ENCODE peak calls at places on chromosomes 13 and 19, in nine cellular contexts. One of them, this sample, is unnamed.

GRCh38 chr19:35882074-35882832 is 13.9 kb downstream of the APLP1 start:
- DNase-seq in adrenal gland: peak; percentile 64
- DNase-seq in tibial artery: no peak
- DNase-seq in mesenchymal stem cell: peak; percentile 86
- DNase-seq in fibroblast of lung: peak; percentile 87
- DNase-seq in A673: peak; percentile 82
- DNase-seq in CD4-positive, alpha-beta memory T cell: peak; percentile 72
- DNase-seq in hepatocyte: peak; percentile 52
- DNase-seq in HAP-1: peak; percentile 55
- DNase-seq in this sample: peak; percentile 57

GRCh38 chr13:42405665-42406390 is 133.9 kb downstream of the AKAP11 start:
- DNase-seq in A673: no peak
- DNase-seq in tibial artery: no peak
- DNase-seq in adrenal gland: no peak
- DNase-seq in HAP-1: no peak
- DNase-seq in hepatocyte: no peak
- DNase-seq in mesenchymal stem cell: peak; percentile 41
- DNase-seq in fibroblast of lung: no peak
- DNase-seq in CD4-positive, alpha-beta memory T cell: peak; percentile 82
- DNase-seq in this sample: no peak

GRCh38 chr13:48126944-48127814 is 32.3 kb upstream of the MED4 start:
- DNase-seq in CD4-positive, alpha-beta memory T cell: peak; percentile 50
- DNase-seq in HAP-1: peak; percentile 62
- DNase-seq in A673: peak; percentile 93
- DNase-seq in tibial artery: peak; percentile 82
- DNase-seq in fibroblast of lung: peak; percentile 83
- DNase-seq in hepatocyte: peak; percentile 76
- DNase-seq in adrenal gland: peak; percentile 33
- DNase-seq in mesenchymal stem cell: peak; percentile 72
- DNase-seq in this sample: peak; percentile 64

GRCh38 chr19:54128441-54128725 is 9.2 kb upstream of the CNOT3 start:
- DNase-seq in fibroblast of lung: no peak
- DNase-seq in mesenchymal stem cell: no peak
- DNase-seq in A673: no peak
- DNase-seq in adrenal gland: no peak
- DNase-seq in tibial artery: no peak
- DNase-seq in hepatocyte: no peak
- DNase-seq in HAP-1: no peak
- DNase-seq in CD4-positive, alpha-beta memory T cell: no peak
- DNase-seq in this sample: no peak

GRCh38 chr13:69566104-69566716 is 541.4 kb upstream of the ATXN8OS start:
- DNase-seq in hepatocyte: no peak
- DNase-seq in adrenal gland: no peak
- DNase-seq in A673: no peak
- DNase-seq in HAP-1: no peak
- DNase-seq in tibial artery: no peak
- DNase-seq in fibroblast of lung: no peak
- DNase-seq in CD4-positive, alpha-beta memory T cell: no peak
- DNase-seq in mesenchymal stem cell: no peak
- DNase-seq in this sample: no peak

GRCh38 chr19:46218160-46218559 is 11.4 kb upstream of the IGFL1 start:
- DNase-seq in tibial artery: no peak
- DNase-seq in fibroblast of lung: peak; percentile 28
- DNase-seq in CD4-positive, alpha-beta memory T cell: no peak
- DNase-seq in A673: peak; percentile 63
- DNase-seq in adrenal gland: peak; percentile 45
- DNase-seq in hepatocyte: peak; percentile 68
- DNase-seq in HAP-1: peak; percentile 71
- DNase-seq in mesenchymal stem cell: peak; percentile 28
- DNase-seq in this sample: no peak

GRCh38 chr13:74067818-74068217 is 66.4 kb downstream of the KLF12 start:
- DNase-seq in adrenal gland: no peak
- DNase-seq in mesenchymal stem cell: peak; percentile 39
- DNase-seq in fibroblast of lung: no peak
- DNase-seq in HAP-1: no peak
- DNase-seq in tibial artery: no peak
- DNase-seq in A673: no peak
- DNase-seq in CD4-positive, alpha-beta memory T cell: no peak
- DNase-seq in hepatocyte: no peak
- DNase-seq in this sample: no peak

GRCh38 chr13:46100191-46100877 is 4.5 kb downstream of the CPB2 start:
- DNase-seq in adrenal gland: no peak
- DNase-seq in hepatocyte: no peak
- DNase-seq in fibroblast of lung: no peak
- DNase-seq in mesenchymal stem cell: peak; percentile 28
- DNase-seq in HAP-1: no peak
- DNase-seq in A673: no peak
- DNase-seq in tibial artery: no peak
- DNase-seq in CD4-positive, alpha-beta memory T cell: no peak
- DNase-seq in this sample: no peak

GRCh38 chr13:72390909-72391308 is 336.5 kb downstream of the MZT1 start:
- DNase-seq in HAP-1: no peak
- DNase-seq in mesenchymal stem cell: no peak
- DNase-seq in tibial artery: no peak
- DNase-seq in hepatocyte: no peak
- DNase-seq in adrenal gland: peak; percentile 19
- DNase-seq in CD4-positive, alpha-beta memory T cell: no peak
- DNase-seq in fibroblast of lung: no peak
- DNase-seq in A673: no peak
- DNase-seq in this sample: no peak

GRCh38 chr13:63435668-63436275 is 2020.1 kb upstream of the PCDH20 start:
- DNase-seq in fibroblast of lung: peak; percentile 100
- DNase-seq in mesenchymal stem cell: peak; percentile 96
- DNase-seq in hepatocyte: peak; percentile 8
- DNase-seq in HAP-1: no peak
- DNase-seq in A673: no peak
- DNase-seq in CD4-positive, alpha-beta memory T cell: no peak
- DNase-seq in adrenal gland: no peak
- DNase-seq in tibial artery: no peak
- DNase-seq in this sample: no peak

GRCh38 chr19:35249146-35249847 is 495 bp downstream of the LSR start:
- DNase-seq in hepatocyte: peak; percentile 55
- DNase-seq in fibroblast of lung: no peak
- DNase-seq in HAP-1: peak; percentile 40
- DNase-seq in adrenal gland: peak; percentile 41
- DNase-seq in tibial artery: no peak
- DNase-seq in A673: no peak
- DNase-seq in mesenchymal stem cell: no peak
- DNase-seq in CD4-positive, alpha-beta memory T cell: peak; percentile 32
- DNase-seq in this sample: no peak

GRCh38 chr13:48828962-48829405 is 146.7 kb upstream of the FNDC3A start:
- DNase-seq in hepatocyte: peak; percentile 20
- DNase-seq in HAP-1: no peak
- DNase-seq in fibroblast of lung: no peak
- DNase-seq in tibial artery: no peak
- DNase-seq in CD4-positive, alpha-beta memory T cell: no peak
- DNase-seq in mesenchymal stem cell: no peak
- DNase-seq in adrenal gland: no peak
- DNase-seq in A673: no peak
- DNase-seq in this sample: peak; percentile 22

GRCh38 chr13:71798723-71799122 is 68.3 kb downstream of the DACH1 start:
- DNase-seq in A673: no peak
- DNase-seq in HAP-1: peak; percentile 21
- DNase-seq in tibial artery: no peak
- DNase-seq in fibroblast of lung: no peak
- DNase-seq in adrenal gland: no peak
- DNase-seq in CD4-positive, alpha-beta memory T cell: no peak
- DNase-seq in hepatocyte: no peak
- DNase-seq in mesenchymal stem cell: no peak
- DNase-seq in this sample: no peak

GRCh38 chr19:44512326-44513298 is 12.3 kb upstream of the ZNF180 start:
- DNase-seq in adrenal gland: no peak
- DNase-seq in tibial artery: no peak
- DNase-seq in mesenchymal stem cell: peak; percentile 25
- DNase-seq in A673: peak; percentile 55
- DNase-seq in CD4-positive, alpha-beta memory T cell: no peak
- DNase-seq in HAP-1: peak; percentile 83
- DNase-seq in hepatocyte: peak; percentile 32
- DNase-seq in fibroblast of lung: peak; percentile 35
- DNase-seq in this sample: peak; percentile 49

GRCh38 chr13:31072041-31072440 is 89.7 kb downstream of the HSPH1 start:
- DNase-seq in HAP-1: no peak
- DNase-seq in fibroblast of lung: peak; percentile 33
- DNase-seq in mesenchymal stem cell: peak; percentile 71
- DNase-seq in A673: no peak
- DNase-seq in adrenal gland: no peak
- DNase-seq in tibial artery: no peak
- DNase-seq in hepatocyte: no peak
- DNase-seq in CD4-positive, alpha-beta memory T cell: no peak
- DNase-seq in this sample: no peak

GRCh38 chr19:10305139-10305806 is 4.3 kb downstream of the ZGLP1 start:
- DNase-seq in CD4-positive, alpha-beta memory T cell: no peak
- DNase-seq in adrenal gland: no peak
- DNase-seq in A673: peak; percentile 47
- DNase-seq in fibroblast of lung: no peak
- DNase-seq in mesenchymal stem cell: no peak
- DNase-seq in HAP-1: no peak
- DNase-seq in tibial artery: peak; percentile 46
- DNase-seq in hepatocyte: no peak
- DNase-seq in this sample: no peak

GRCh38 chr19:31600731-31601295 is 251.6 kb upstream of the TSHZ3 start:
- DNase-seq in adrenal gland: no peak
- DNase-seq in HAP-1: no peak
- DNase-seq in mesenchymal stem cell: no peak
- DNase-seq in CD4-positive, alpha-beta memory T cell: no peak
- DNase-seq in hepatocyte: no peak
- DNase-seq in tibial artery: no peak
- DNase-seq in A673: no peak
- DNase-seq in fibroblast of lung: no peak
- DNase-seq in this sample: no peak
- H3K4me1 ChIP-seq in adrenal gland: no peaks in the 10 kb centered on the region
- H3K4me1 ChIP-seq in HAP-1: no peaks in the 10 kb centered on the region
- H3K4me1 ChIP-seq in mesenchymal stem cell: no peaks in the 10 kb centered on the region
- H3K4me1 ChIP-seq in CD4-positive, alpha-beta memory T cell: no peaks in the 10 kb centered on the region
- H3K4me1 ChIP-seq in hepatocyte: no peaks in the 10 kb centered on the region
- H3K4me1 ChIP-seq in tibial artery: no peaks in the 10 kb centered on the region
- H3K4me1 ChIP-seq in A673: no peaks in the 10 kb centered on the region
- H3K4me1 ChIP-seq in fibroblast of lung: no peaks in the 10 kb centered on the region
- H3K4me1 ChIP-seq in this sample: no peaks in the 10 kb centered on the region

DNA sequence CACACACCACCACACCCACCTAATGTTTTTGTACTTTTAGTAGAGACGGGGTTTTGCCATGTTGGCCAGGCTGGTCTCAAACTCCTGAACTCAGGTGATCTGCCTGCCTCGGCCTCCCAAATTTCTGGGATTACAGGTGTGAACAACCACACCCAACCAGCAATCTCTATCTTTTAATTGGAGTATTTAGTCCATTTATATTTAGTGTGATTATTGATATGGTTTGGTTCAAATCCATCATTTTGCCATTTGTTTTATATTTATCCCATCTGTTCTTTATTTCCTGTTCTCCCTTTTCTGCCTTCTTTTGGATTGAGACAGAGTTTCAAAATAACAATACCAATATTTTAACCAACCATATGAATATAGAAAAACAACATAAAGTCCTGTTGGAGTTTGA is 4.1 kb downstream of the ZNF420 start:
- DNase-seq in mesenchymal stem cell: no peak
- DNase-seq in hepatocyte: no peak
- DNase-seq in A673: no peak
- DNase-seq in adrenal gland: no peak
- DNase-seq in fibroblast of lung: no peak
- DNase-seq in HAP-1: no peak
- DNase-seq in tibial artery: no peak
- DNase-seq in CD4-positive, alpha-beta memory T cell: no peak
- DNase-seq in this sample: no peak
- H3K9me3 ChIP-seq in mesenchymal stem cell: peaks cover 56% of the 10 kb centered on the region
- H3K9me3 ChIP-seq in hepatocyte: peaks cover 33% of the 10 kb centered on the region
- H3K9me3 ChIP-seq in A673: peaks cover 58% of the 10 kb centered on the region
- H3K9me3 ChIP-seq in adrenal gland: no peaks in the 10 kb centered on the region
- H3K9me3 ChIP-seq in fibroblast of lung: no peaks in the 10 kb centered on the region
- H3K9me3 ChIP-seq in HAP-1: peaks cover 2% of the 10 kb centered on the region
- H3K9me3 ChIP-seq in tibial artery: peaks cover 5% of the 10 kb centered on the region
- H3K9me3 ChIP-seq in CD4-positive, alpha-beta memory T cell: peaks cover 6% of the 10 kb centered on the region
- H3K9me3 ChIP-seq in this sample: no peaks in the 10 kb centered on the region

GRCh38 chr19:18847516-18848463 is 16.0 kb downstream of the UPF1 start:
- DNase-seq in tibial artery: peak; percentile 66
- DNase-seq in fibroblast of lung: peak; percentile 54
- DNase-seq in HAP-1: no peak
- DNase-seq in hepatocyte: no peak
- DNase-seq in mesenchymal stem cell: no peak
- DNase-seq in CD4-positive, alpha-beta memory T cell: no peak
- DNase-seq in A673: peak; percentile 35
- DNase-seq in adrenal gland: no peak
- DNase-seq in this sample: no peak
- H3K4me1 ChIP-seq in tibial artery: peaks cover 68% of the 10 kb centered on the region
- H3K4me1 ChIP-seq in fibroblast of lung: peaks cover 35% of the 10 kb centered on the region
- H3K4me1 ChIP-seq in HAP-1: no peaks in the 10 kb centered on the region
- H3K4me1 ChIP-seq in hepatocyte: peaks cover 16% of the 10 kb centered on the region
- H3K4me1 ChIP-seq in mesenchymal stem cell: peaks cover 36% of the 10 kb centered on the region
- H3K4me1 ChIP-seq in CD4-positive, alpha-beta memory T cell: peaks cover 62% of the 10 kb centered on the region
- H3K4me1 ChIP-seq in A673: peaks cover 25% of the 10 kb centered on the region
- H3K4me1 ChIP-seq in adrenal gland: peaks cover 33% of the 10 kb centered on the region
- H3K4me1 ChIP-seq in this sample: peaks cover 43% of the 10 kb centered on the region

GRCh38 chr19:58009666-58010301 is 7.2 kb upstream of the ZNF606 start:
- DNase-seq in CD4-positive, alpha-beta memory T cell: peak; percentile 44
- DNase-seq in tibial artery: peak; percentile 67
- DNase-seq in hepatocyte: peak; percentile 71
- DNase-seq in fibroblast of lung: peak; percentile 88
- DNase-seq in HAP-1: no peak
- DNase-seq in adrenal gland: peak; percentile 28
- DNase-seq in A673: peak; percentile 91
- DNase-seq in mesenchymal stem cell: no peak
- DNase-seq in this sample: peak; percentile 96

GRCh38 chr19:58009301-58009665 is 6.7 kb upstream of the ZNF606 start:
- DNase-seq in A673: no peak
- DNase-seq in CD4-positive, alpha-beta memory T cell: no peak
- DNase-seq in mesenchymal stem cell: no peak
- DNase-seq in fibroblast of lung: no peak
- DNase-seq in hepatocyte: no peak
- DNase-seq in adrenal gland: no peak
- DNase-seq in HAP-1: no peak
- DNase-seq in tibial artery: no peak
- DNase-seq in this sample: no peak

GRCh38 chr19:58003153-58003828 is 671 bp upstream of the ZNF606 start:
- DNase-seq in tibial artery: no peak
- DNase-seq in HAP-1: no peak
- DNase-seq in CD4-positive, alpha-beta memory T cell: no peak
- DNase-seq in A673: peak; percentile 52
- DNase-seq in hepatocyte: no peak
- DNase-seq in fibroblast of lung: peak; percentile 42
- DNase-seq in adrenal gland: no peak
- DNase-seq in mesenchymal stem cell: peak; percentile 11
- DNase-seq in this sample: no peak

GRCh38 chr19:58010507-58010906 is 7.9 kb upstream of the ZNF606 start:
- DNase-seq in tibial artery: no peak
- DNase-seq in HAP-1: no peak
- DNase-seq in A673: no peak
- DNase-seq in mesenchymal stem cell: no peak
- DNase-seq in adrenal gland: no peak
- DNase-seq in hepatocyte: no peak
- DNase-seq in CD4-positive, alpha-beta memory T cell: no peak
- DNase-seq in fibroblast of lung: no peak
- DNase-seq in this sample: no peak

DNA sequence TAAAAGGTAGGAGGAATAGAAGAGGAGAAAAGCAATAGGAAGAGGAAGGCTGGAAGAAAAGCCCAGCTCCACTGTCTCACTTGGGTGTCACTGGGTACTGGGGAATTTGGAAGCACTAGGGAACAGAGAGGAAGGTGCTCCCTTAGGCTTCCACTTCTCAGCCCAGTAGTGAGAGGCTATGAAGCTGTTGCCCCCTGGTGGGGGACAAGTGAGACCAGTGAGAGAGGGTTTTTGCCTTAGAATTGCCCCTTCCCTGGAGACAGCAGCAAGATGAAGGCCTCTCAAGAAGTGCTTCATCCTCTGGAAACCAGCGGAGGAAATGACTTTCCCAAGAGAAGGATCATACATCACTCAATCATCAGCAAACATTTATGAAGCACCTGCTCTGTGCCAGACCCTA is 4.7 kb upstream of the ZNF606 start:
- DNase-seq in hepatocyte: no peak
- DNase-seq in fibroblast of lung: no peak
- DNase-seq in HAP-1: no peak
- DNase-seq in tibial artery: no peak
- DNase-seq in CD4-positive, alpha-beta memory T cell: no peak
- DNase-seq in A673: peak; percentile 23
- DNase-seq in adrenal gland: no peak
- DNase-seq in mesenchymal stem cell: no peak
- DNase-seq in this sample: peak; percentile 20
- H3K9me3 ChIP-seq in hepatocyte: peaks cover 46% of the 10 kb centered on the region
- H3K9me3 ChIP-seq in fibroblast of lung: peaks cover 2% of the 10 kb centered on the region
- H3K9me3 ChIP-seq in HAP-1: peaks cover 13% of the 10 kb centered on the region
- H3K9me3 ChIP-seq in tibial artery: peaks cover 9% of the 10 kb centered on the region
- H3K9me3 ChIP-seq in CD4-positive, alpha-beta memory T cell: peaks cover 59% of the 10 kb centered on the region
- H3K9me3 ChIP-seq in A673: peaks cover 30% of the 10 kb centered on the region
- H3K9me3 ChIP-seq in adrenal gland: no peaks in the 10 kb centered on the region
- H3K9me3 ChIP-seq in mesenchymal stem cell: peaks cover 83% of the 10 kb centered on the region
- H3K9me3 ChIP-seq in this sample: no peaks in the 10 kb centered on the region

This sample was measured in BE2C.